ENCODE peak calls at places on chromosomes 5 and 9, in eight cellular contexts. P is SJSA1; R is heart left ventricle; K is colonic mucosa; J is uterus; L is CD8-positive, alpha-beta T cell; H is prostate gland; T is transverse colon. I is an unnamed sample.
A peak's percentile ranks its signal among the peaks of the same experiment; 100 is the strongest.

GRCh38 chr5:171774418-171774817 is 11.2 kb upstream of the SMIM23 start:
- DNase-seq in H (no peak), T (no peak), L (no peak), P (no peak), K (no peak), J (no peak), R (no peak), I (no peak)

GRCh38 chr9:86202338-86202882 is 57.0 kb downstream of the C9orf153 start:
- DNase-seq in P (peak; percentile 25), R (no peak), L (peak; percentile 17), K (no peak), T (no peak), H (no peak), J (no peak), I (no peak)

GRCh38 chr5:169861934-169862333 is 118.4 kb downstream of the INSYN2B start:
- DNase-seq in H (no peak), L (no peak), J (no peak), T (no peak), R (no peak), P (peak; percentile 9), K (no peak), I (no peak)

GRCh38 chr5:60207031-60207430 is 313.5 kb upstream of the PDE4D start:
- DNase-seq in J (no peak), R (no peak), H (no peak), L (no peak), P (no peak), K (no peak), T (no peak), I (no peak)

GRCh38 chr5:30908356-30908755 is 285.1 kb upstream of the CDH6 start:
- DNase-seq in R (peak; percentile 16), T (no peak), J (no peak), L (no peak), P (no peak), H (no peak), K (no peak), I (no peak)

GRCh38 chr5:14261856-14262611 is 118.9 kb downstream of the TRIO start:
- DNase-seq in T (no peak), P (no peak), K (no peak), R (no peak), J (no peak), H (no peak), L (no peak), I (no peak)

GRCh38 chr9:89498845-89499480 is 1.1 kb upstream of the SEMA4D start:
- DNase-seq in P (no peak), H (no peak), J (no peak), R (no peak), T (peak; percentile 60), K (no peak), L (peak; percentile 63), I (no peak)

GRCh38 chr9:3960661-3961144 is 339.2 kb downstream of the GLIS3 start:
- DNase-seq in K (no peak), R (no peak), L (no peak), P (no peak), T (no peak), J (no peak), H (no peak), I (no peak)

GRCh38 chr5:35197351-35197750 is 32.9 kb downstream of the PRLR start:
- DNase-seq in P (no peak), H (no peak), R (no peak), L (no peak), K (no peak), J (no peak), T (no peak), I (no peak)

GRCh38 chr5:106521701-106522100 is 1149.0 kb downstream of the EFNA5 start:
- DNase-seq in R (no peak), T (no peak), K (no peak), J (no peak), H (no peak), P (peak; percentile 35), L (no peak), I (no peak)

GRCh38 chr5:179344301-179345178 is 721 bp downstream of the ADAMTS2 start:
- DNase-seq in T (no peak), P (peak; percentile 14), J (no peak), H (no peak), R (no peak), K (no peak), L (no peak), I (peak; percentile 62)

GRCh38 chr9:89527084-89527483 is 29.2 kb upstream of the SEMA4D start:
- DNase-seq in R (no peak), L (no peak), P (no peak), J (no peak), K (peak; percentile 35), H (no peak), T (peak; percentile 40), I (peak; percentile 63)

GRCh38 chr5:96691503-96692303 is 29.5 kb downstream of the CAST start:
- DNase-seq in P (no peak), J (no peak), R (no peak), K (no peak), L (no peak), T (no peak), H (no peak), I (no peak)

GRCh38 chr9:133002147-133003070 is 23.9 kb downstream of the GFI1B start:
- DNase-seq in P (no peak), T (no peak), J (no peak), L (no peak), K (no peak), R (no peak), H (peak; percentile 42), I (no peak)

GRCh38 chr5:146880985-146881384 is 2.4 kb upstream of the PPP2R2B start:
- DNase-seq in K (no peak), L (no peak), R (no peak), T (no peak), J (no peak), H (no peak), P (no peak), I (no peak)

GRCh38 chr5:84303315-84303714 is 81.4 kb downstream of the EDIL3 start:
- DNase-seq in J (no peak), H (no peak), T (no peak), P (no peak), K (no peak), R (no peak), L (no peak), I (no peak)
- H3K4me1 ChIP-seq in J (no peaks in the 10 kb centered on the region), H (no peaks in the 10 kb centered on the region), T (peaks cover 9% of the 10 kb centered on the region), P (peaks cover 32% of the 10 kb centered on the region), K (no peaks in the 10 kb centered on the region), R (no peaks in the 10 kb centered on the region), L (no peaks in the 10 kb centered on the region), I (peaks cover 5% of the 10 kb centered on the region)

GRCh38 chr5:154278172-154278571 is 87.6 kb downstream of the GALNT10 start:
- DNase-seq in H (no peak), P (peak; percentile 55), K (no peak), J (no peak), R (no peak), L (no peak), T (no peak), I (no peak)

GRCh38 chr5:154274828-154275185 is 84.3 kb downstream of the GALNT10 start:
- DNase-seq in K (no peak), T (no peak), J (no peak), P (peak; percentile 24), H (no peak), R (no peak), L (no peak), I (no peak)

GRCh38 chr5:154276932-154277331 is 86.4 kb downstream of the GALNT10 start:
- DNase-seq in J (peak; percentile 54), R (peak; percentile 70), K (peak; percentile 43), T (peak; percentile 30), H (no peak), P (peak; percentile 72), L (no peak), I (no peak)

GRCh38 chr5:154277499-154277898 is 87.0 kb downstream of the GALNT10 start:
- DNase-seq in T (no peak), K (no peak), J (no peak), L (no peak), H (no peak), P (peak; percentile 25), R (no peak), I (no peak)

GRCh38 chr5:154276236-154276792 is 85.8 kb downstream of the GALNT10 start:
- DNase-seq in L (no peak), K (no peak), T (no peak), R (no peak), P (peak; percentile 17), H (no peak), J (no peak), I (no peak)
- H3K4me1 ChIP-seq in L (peaks cover 16% of the 10 kb centered on the region), K (peaks cover 13% of the 10 kb centered on the region), T (peaks cover 24% of the 10 kb centered on the region), R (no peaks in the 10 kb centered on the region), P (peaks cover 48% of the 10 kb centered on the region), H (no peaks in the 10 kb centered on the region), J (peaks cover 6% of the 10 kb centered on the region), I (no peaks in the 10 kb centered on the region)

GRCh38 chr9:129719135-129719534 is 33.7 kb downstream of the PTGES start:
- DNase-seq in T (no peak), H (no peak), L (no peak), P (no peak), K (no peak), J (no peak), R (no peak), I (no peak)

GRCh38 chr9:129714393-129715051 is 38.3 kb downstream of the PTGES start:
- DNase-seq in H (no peak), T (no peak), P (no peak), J (no peak), R (no peak), K (no peak), L (no peak), I (no peak)

GRCh38 chr9:129718647-129719046 is 34.2 kb downstream of the PTGES start:
- DNase-seq in R (no peak), J (no peak), H (no peak), L (no peak), K (no peak), T (no peak), P (no peak), I (no peak)

GRCh38 chr9:129717991-129718390 is 34.9 kb downstream of the PTGES start:
- DNase-seq in H (no peak), K (no peak), P (no peak), T (no peak), J (no peak), L (no peak), R (no peak), I (no peak)

GRCh38 chr9:129716091-129716490 is 36.8 kb downstream of the PTGES start:
- DNase-seq in P (no peak), T (no peak), L (no peak), K (no peak), J (no peak), R (no peak), H (no peak), I (no peak)
- H3K4me1 ChIP-seq in P (peaks cover 25% of the 10 kb centered on the region), T (no peaks in the 10 kb centered on the region), L (peaks cover 23% of the 10 kb centered on the region), K (no peaks in the 10 kb centered on the region), J (peaks cover 4% of the 10 kb centered on the region), R (no peaks in the 10 kb centered on the region), H (peaks cover 5% of the 10 kb centered on the region), I (no peaks in the 10 kb centered on the region)

GRCh38 chr9:93133641-93134017 is 422 bp downstream of the NINJ1 start:
- DNase-seq in L (peak; percentile 55), H (peak; percentile 39), K (peak; percentile 81), P (peak; percentile 84), J (peak; percentile 88), T (peak; percentile 86), R (peak; percentile 90), I (peak; percentile 91)
- H3K4me1 ChIP-seq in L (peaks cover 53% of the 10 kb centered on the region), H (peaks cover 38% of the 10 kb centered on the region), K (peaks cover 23% of the 10 kb centered on the region), P (peaks cover 50% of the 10 kb centered on the region), J (peaks cover 20% of the 10 kb centered on the region), T (peaks cover 47% of the 10 kb centered on the region), R (peaks cover 44% of the 10 kb centered on the region), I (peaks cover 56% of the 10 kb centered on the region)

GRCh38 chr5:3656803-3657202 is 61.2 kb downstream of the IRX1 start:
- DNase-seq in P (no peak), K (no peak), T (no peak), H (no peak), R (no peak), J (no peak), L (no peak), I (no peak)
- H3K4me1 ChIP-seq in P (no peaks in the 10 kb centered on the region), K (no peaks in the 10 kb centered on the region), T (no peaks in the 10 kb centered on the region), H (no peaks in the 10 kb centered on the region), R (no peaks in the 10 kb centered on the region), J (no peaks in the 10 kb centered on the region), L (no peaks in the 10 kb centered on the region), I (no peaks in the 10 kb centered on the region)

GRCh38 chr9:135886147-135886981 is 21.0 kb downstream of the CAMSAP1 start:
- DNase-seq in K (no peak), P (no peak), T (no peak), J (no peak), R (no peak), H (no peak), L (no peak), I (no peak)
- H3K4me1 ChIP-seq in K (no peaks in the 10 kb centered on the region), P (peaks cover 13% of the 10 kb centered on the region), T (peaks cover 13% of the 10 kb centered on the region), J (peaks cover 20% of the 10 kb centered on the region), R (peaks cover 44% of the 10 kb centered on the region), H (peaks cover 12% of the 10 kb centered on the region), L (peaks cover 36% of the 10 kb centered on the region), I (no peaks in the 10 kb centered on the region)

I was measured in right lobe of liver.